ENCODE peak calls at places on chromosomes 6 and 20, in six cellular contexts. U is right cardiac atrium, P is NCI-H774, J is WTC11, A is iPS-NIHi11, N is GM04503. T is an unnamed sample.

GRCh38 chr20:32325706-32326506 is 32.2 kb upstream of the ASXL1 start:
- DNase-seq in J (no peak), A (no peak), N (no peak), P (peak; percentile 78), U (no peak), T (no peak)

GRCh38 chr6:16476861-16477260 is 238.5 kb downstream of the GMPR start:
- DNase-seq in A (no peak), P (no peak), J (no peak), N (no peak), U (no peak), T (no peak)

GRCh38 chr6:34484899-34485298 is 19.0 kb downstream of the PACSIN1 start:
- DNase-seq in A (no peak), P (no peak), N (no peak), U (no peak), J (no peak), T (no peak)

GRCh38 chr20:36645998-36646397 is at the start of gene SLA2:
- DNase-seq in U (no peak), J (no peak), A (no peak), P (no peak), N (no peak), T (no peak)

GRCh38 chr6:30192076-30192475 is 21.1 kb downstream of the TRIM26 start:
- DNase-seq in N (no peak), J (no peak), P (no peak), A (no peak), U (no peak), T (no peak)

GRCh38 chr6:95576621-95577316 is 566 bp upstream of the MANEA start:
- DNase-seq in J (no peak), P (peak; percentile 58), N (peak; percentile 3), A (no peak), U (no peak), T (no peak)

GRCh38 chr20:19992996-19993908 is 23.9 kb upstream of the NAA20 start:
- DNase-seq in P (no peak), A (peak; percentile 54), J (peak; percentile 30), N (peak; percentile 77), U (peak; percentile 67), T (peak; percentile 55)

GRCh38 chr6:145368075-145368474 is 367.2 kb downstream of the EPM2A start:
- DNase-seq in U (no peak), J (no peak), P (no peak), A (no peak), N (no peak), T (no peak)

GRCh38 chr6:28941681-28942448 is 18.1 kb upstream of the TRIM27 start:
- DNase-seq in U (no peak), P (no peak), A (peak; percentile 25), J (peak; percentile 59), N (no peak), T (no peak)